ENCODE peak calls at places on chromosomes 7 and 10, in eight cellular contexts. R, C, J, W, D, T, Z and H are unnamed samples.
A peak's percentile ranks its signal among the peaks of the same experiment; 100 is the strongest.

GRCh38 chr10:124089859-124090258 is 3.5 kb downstream of the CHST15 start:
- DNase-seq in R (peak; percentile 72), C (no peak), J (peak; percentile 63), W (no peak), D (no peak), T (no peak), Z (no peak), H (no peak)

GRCh38 chr10:23114228-23114850 is 19.0 kb downstream of the MSRB2 start:
- DNase-seq in R (no peak), C (no peak), J (no peak), W (no peak), D (no peak), T (no peak), Z (no peak), H (no peak)

GRCh38 chr7:14839307-14839706 is 63.2 kb downstream of the DGKB start:
- DNase-seq in R (no peak), C (no peak), J (no peak), W (no peak), D (no peak), T (no peak), Z (no peak), H (no peak)

GRCh38 chr7:44967571-44968446 is 11.0 kb downstream of the MYO1G start:
- DNase-seq in R (peak; percentile 74), C (peak; percentile 49), J (peak; percentile 63), W (no peak), D (peak; percentile 26), T (peak; percentile 52), Z (no peak), H (no peak)

GRCh38 chr7:107934991-107935770 is 44.2 kb downstream of the DLD start:
- DNase-seq in R (no peak), C (no peak), J (no peak), W (peak; percentile 80), D (no peak), T (no peak), Z (no peak), H (no peak)

GRCh38 chr7:30970074-30970473 is 6.3 kb downstream of the GHRHR start:
- DNase-seq in R (no peak), C (no peak), J (no peak), W (no peak), D (no peak), T (no peak), Z (no peak), H (no peak)

GRCh38 chr10:77074104-77074638 is 563.4 kb downstream of the KCNMA1 start:
- DNase-seq in R (no peak), C (no peak), J (no peak), W (no peak), D (no peak), T (no peak), Z (no peak), H (no peak)

GRCh38 chr10:97062484-97062883 is 123.3 kb downstream of the SLIT1 start:
- DNase-seq in R (peak; percentile 57), C (no peak), J (no peak), W (no peak), D (no peak), T (no peak), Z (no peak), H (no peak)

GRCh38 chr10:71423268-71423667 is 26.5 kb downstream of the CDH23 start:
- DNase-seq in R (peak; percentile 31), C (no peak), J (no peak), W (no peak), D (no peak), T (no peak), Z (no peak), H (no peak)

GRCh38 chr7:24152356-24152755 is 131.6 kb upstream of the NPY start:
- DNase-seq in R (no peak), C (no peak), J (no peak), W (no peak), D (no peak), T (no peak), Z (no peak), H (no peak)

GRCh38 chr7:2787251-2787968 is 56.7 kb downstream of the GNA12 start:
- DNase-seq in R (no peak), C (no peak), J (no peak), W (no peak), D (no peak), T (no peak), Z (no peak), H (no peak)

GRCh38 chr7:111752022-111752582 is 189.8 kb upstream of the IMMP2L start:
- DNase-seq in R (peak; percentile 86), C (peak; percentile 56), J (no peak), W (peak; percentile 44), D (peak; percentile 52), T (peak; percentile 70), Z (peak; percentile 27), H (peak; percentile 74)

GRCh38 chr10:117140525-117140902 is 2.4 kb upstream of the VAX1 start:
- DNase-seq in R (no peak), C (no peak), J (no peak), W (no peak), D (no peak), T (no peak), Z (no peak), H (no peak)

GRCh38 chr7:44415047-44415446 is 75.4 kb downstream of the NUDCD3 start:
- DNase-seq in R (no peak), C (no peak), J (no peak), W (peak; percentile 44), D (no peak), T (no peak), Z (no peak), H (no peak)

GRCh38 chr7:120404042-120404441 is 131.1 kb downstream of the KCND2 start:
- DNase-seq in R (no peak), C (no peak), J (no peak), W (no peak), D (no peak), T (no peak), Z (no peak), H (no peak)

GRCh38 chr10:30176776-30177533 is 117.6 kb upstream of the JCAD start:
- DNase-seq in R (no peak), C (no peak), J (no peak), W (peak; percentile 50), D (no peak), T (no peak), Z (no peak), H (no peak)

GRCh38 chr7:151349507-151349853 is 7.9 kb downstream of the NUB1 start:
- DNase-seq in R (no peak), C (peak; percentile 24), J (no peak), W (no peak), D (no peak), T (no peak), Z (no peak), H (no peak)

GRCh38 chr10:10209152-10209551 is 808.5 kb upstream of the CELF2 start:
- DNase-seq in R (no peak), C (no peak), J (peak; percentile 64), W (peak; percentile 59), D (no peak), T (no peak), Z (no peak), H (no peak)

GRCh38 chr7:148852272-148852671 is 31.8 kb downstream of the EZH2 start:
- DNase-seq in R (no peak), C (no peak), J (no peak), W (no peak), D (no peak), T (no peak), Z (no peak), H (no peak)

GRCh38 chr10:118017850-118018249 is 28.9 kb downstream of the RAB11FIP2 start:
- DNase-seq in R (no peak), C (no peak), J (no peak), W (no peak), D (no peak), T (no peak), Z (no peak), H (no peak)

GRCh38 chr10:100022403-100022802 is 12.7 kb upstream of the DNMBP start:
- DNase-seq in R (no peak), C (no peak), J (no peak), W (peak; percentile 65), D (no peak), T (no peak), Z (no peak), H (no peak)

GRCh38 chr7:68309271-68309670 is 1289.0 kb upstream of the AUTS2 start:
- DNase-seq in R (no peak), C (no peak), J (no peak), W (no peak), D (no peak), T (no peak), Z (no peak), H (no peak)

GRCh38 chr10:120460776-120461175 is 3.7 kb downstream of the PLPP4 start:
- DNase-seq in R (no peak), C (no peak), J (no peak), W (peak; percentile 54), D (no peak), T (no peak), Z (no peak), H (peak; percentile 45)
- TF ChIP-seq POLR2A in R (no peak), C (no peak), J (no peak), W (no peak), D (no peak), T (no peak), Z (no peak), H (no peak)

DNA sequence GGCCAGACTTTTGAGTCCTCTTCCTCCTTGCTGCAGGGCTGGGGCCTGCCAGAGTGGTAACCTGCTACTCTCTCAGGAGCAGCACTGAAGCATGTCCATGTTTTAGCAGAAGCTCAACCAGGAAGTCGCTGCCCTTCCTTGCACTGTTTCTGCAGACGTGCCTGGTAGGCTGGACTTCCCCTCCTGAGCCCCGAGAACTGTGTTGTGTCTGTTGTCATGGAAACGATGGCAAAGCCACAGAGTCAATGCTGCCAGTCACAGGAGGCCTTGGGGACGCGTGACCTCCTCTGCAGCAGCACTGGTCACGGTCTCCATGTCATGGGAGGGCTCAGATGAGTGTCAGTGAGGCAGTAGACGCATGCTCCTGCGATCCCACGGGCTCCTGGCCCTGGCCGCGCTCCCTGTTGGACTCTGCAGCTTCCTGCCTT is 145.5 kb downstream of the FANK1 start:
- DNase-seq in R (peak; percentile 94), C (peak; percentile 84), J (peak; percentile 84), W (peak; percentile 43), D (peak; percentile 53), T (peak; percentile 72), Z (peak; percentile 70), H (peak; percentile 71)
- TF ChIP-seq POLR2A in R (no peak), C (peak; percentile 42), J (no peak), W (no peak), D (no peak), T (no peak), Z (no peak), H (no peak)

DNA sequence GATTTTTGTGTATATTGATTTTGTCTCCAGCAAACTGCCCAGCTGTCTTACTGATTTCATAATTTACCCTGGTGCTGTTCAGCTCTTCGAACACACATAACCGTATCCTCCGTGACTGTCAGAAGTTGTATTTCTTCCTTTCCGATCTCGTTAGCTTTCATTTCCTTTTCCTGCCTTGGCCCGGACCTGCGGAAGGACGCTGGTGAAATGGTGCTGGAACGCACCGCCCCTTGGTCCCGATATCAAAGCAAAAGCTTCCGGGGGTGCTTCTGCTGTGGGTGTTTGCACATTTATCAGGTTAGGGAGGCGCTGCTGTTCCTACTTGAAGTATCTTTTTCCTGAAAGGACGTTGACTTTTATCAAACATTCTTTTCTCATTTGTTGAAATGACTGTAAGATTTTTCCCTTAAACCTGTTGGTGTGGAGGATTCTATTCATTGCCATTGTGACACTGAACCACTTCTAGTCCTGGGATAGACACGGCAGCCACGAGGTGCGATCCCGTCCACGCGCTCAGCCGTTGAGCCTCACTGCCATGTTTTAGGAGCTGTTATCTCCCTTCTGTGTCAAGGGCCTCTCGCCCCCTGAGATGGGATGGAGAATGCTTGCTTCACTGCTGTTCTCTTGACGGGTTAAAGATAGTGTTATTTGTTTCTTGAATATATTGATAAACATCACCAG is 72.6 kb downstream of the FOXL3 start:
- DNase-seq in R (peak; percentile 82), C (no peak), J (peak; percentile 63), W (peak; percentile 4), D (no peak), T (peak; percentile 68), Z (no peak), H (no peak)
- TF ChIP-seq POLR2A in R (no peak), C (peak; percentile 11), J (no peak), W (no peak), D (no peak), T (no peak), Z (no peak), H (no peak)

GRCh38 chr7:35694784-35695627 is at the start of gene HERPUD2:
- DNase-seq in R (peak; percentile 99), C (peak; percentile 94), J (peak; percentile 97), W (peak; percentile 86), D (peak; percentile 87), T (peak; percentile 97), Z (peak; percentile 86), H (peak; percentile 93)
- TF ChIP-seq POLR2A in R (peak; percentile 76), C (peak; percentile 95), J (peak; percentile 76), W (peak; percentile 85), D (peak; percentile 84), T (peak; percentile 83), Z (peak; percentile 87), H (peak; percentile 97)